ENCODE peak calls at places on chromosomes 7 and 10, in seven cellular contexts. S, C, B, J, G, D and X are unnamed samples.

GRCh38 chr10:53601260-53601875 is 828.8 kb upstream of the MBL2 start:
- DNase-seq in S (peak; percentile 63), C (peak; percentile 6), B (peak; percentile 14), J (peak; percentile 62), G (no peak), D (peak; percentile 60), X (no peak)

GRCh38 chr7:6271091-6271658 is 1.2 kb downstream of the CYTH3 start:
- DNase-seq in S (no peak), C (no peak), B (peak; percentile 79), J (peak; percentile 51), G (no peak), D (no peak), X (no peak)

GRCh38 chr10:113273151-113273876 is 279.5 kb upstream of the HABP2 start:
- DNase-seq in S (no peak), C (peak; percentile 38), B (no peak), J (peak; percentile 47), G (no peak), D (peak; percentile 45), X (no peak)

GRCh38 chr7:135253851-135254815 is 20.5 kb downstream of the STRA8 start:
- DNase-seq in S (no peak), C (peak; percentile 68), B (no peak), J (no peak), G (no peak), D (peak; percentile 48), X (peak; percentile 9)

GRCh38 chr7:76031964-76032363 is 15.8 kb downstream of the STYXL1 start:
- DNase-seq in S (no peak), C (no peak), B (no peak), J (no peak), G (no peak), D (no peak), X (no peak)

GRCh38 chr7:44541876-44542610 is 913 bp upstream of the NPC1L1 start:
- DNase-seq in S (no peak), C (no peak), B (peak; percentile 27), J (no peak), G (no peak), D (no peak), X (no peak)

GRCh38 chr7:40200791-40201190 is 66.0 kb downstream of the SUGCT start:
- DNase-seq in S (no peak), C (peak; percentile 84), B (no peak), J (no peak), G (no peak), D (no peak), X (no peak)

GRCh38 chr10:54284526-54285193 is 516.4 kb downstream of the PCDH15 start:
- DNase-seq in S (no peak), C (peak; percentile 36), B (no peak), J (no peak), G (no peak), D (no peak), X (no peak)

GRCh38 chr10:70455213-70455630 is 13.7 kb upstream of the NODAL start:
- DNase-seq in S (no peak), C (no peak), B (no peak), J (no peak), G (no peak), D (peak; percentile 99), X (no peak)

GRCh38 chr10:49552277-49552676 is 13.4 kb upstream of the ERCC6 start:
- DNase-seq in S (no peak), C (peak; percentile 88), B (no peak), J (no peak), G (no peak), D (no peak), X (no peak)

GRCh38 chr7:115910541-115911164 is 119.9 kb downstream of the TFEC start:
- DNase-seq in S (peak; percentile 68), C (peak; percentile 22), B (peak; percentile 1), J (peak; percentile 48), G (no peak), D (peak; percentile 47), X (no peak)

GRCh38 chr10:27344568-27345454 is 104.2 kb upstream of the ACBD5 start:
- DNase-seq in S (no peak), C (no peak), B (no peak), J (peak; percentile 12), G (peak; percentile 47), D (no peak), X (no peak)

GRCh38 chr10:102814456-102814871 is 22.7 kb downstream of the CYP17A1 start:
- DNase-seq in S (no peak), C (peak; percentile 66), B (no peak), J (no peak), G (no peak), D (no peak), X (no peak)
- H3K9ac ChIP-seq in S (no peak overlapping the region), C (peak overlapping the region; percentile 83), B (no peak overlapping the region), J (no peak overlapping the region), G (no peak overlapping the region), D (no peak overlapping the region), X (no peak overlapping the region)

DNA sequence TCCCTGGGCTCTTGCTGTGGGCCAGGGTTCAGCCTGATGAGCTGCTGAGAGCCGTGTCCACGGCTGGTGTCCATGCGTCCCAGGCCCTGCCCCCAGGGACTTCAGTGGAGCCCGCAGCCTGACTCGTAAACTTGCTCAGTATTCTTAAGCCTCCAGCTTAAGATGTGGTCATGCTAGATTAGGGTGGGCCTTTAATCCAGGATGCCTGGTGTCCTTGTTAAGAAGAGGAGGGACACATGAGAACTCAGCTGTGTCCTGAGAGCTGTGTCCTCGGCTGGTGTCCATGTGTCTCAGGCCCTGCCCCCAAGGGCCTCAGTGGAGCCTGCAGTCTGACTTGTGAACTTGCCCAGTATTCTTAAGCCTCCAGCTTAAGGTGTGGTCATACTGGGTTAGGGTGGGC is 23.0 kb downstream of the DOCK1 start:
- DNase-seq in S (no peak), C (no peak), B (no peak), J (no peak), G (no peak), D (no peak), X (no peak)
- H3K79me2 ChIP-seq in S (no peaks in the 10 kb centered on the region), C (peaks cover 90% of the 10 kb centered on the region), B (peaks cover 92% of the 10 kb centered on the region), J (peaks cover 87% of the 10 kb centered on the region), G (no peaks in the 10 kb centered on the region), D (peaks cover 56% of the 10 kb centered on the region), X (no peaks in the 10 kb centered on the region)

DNA sequence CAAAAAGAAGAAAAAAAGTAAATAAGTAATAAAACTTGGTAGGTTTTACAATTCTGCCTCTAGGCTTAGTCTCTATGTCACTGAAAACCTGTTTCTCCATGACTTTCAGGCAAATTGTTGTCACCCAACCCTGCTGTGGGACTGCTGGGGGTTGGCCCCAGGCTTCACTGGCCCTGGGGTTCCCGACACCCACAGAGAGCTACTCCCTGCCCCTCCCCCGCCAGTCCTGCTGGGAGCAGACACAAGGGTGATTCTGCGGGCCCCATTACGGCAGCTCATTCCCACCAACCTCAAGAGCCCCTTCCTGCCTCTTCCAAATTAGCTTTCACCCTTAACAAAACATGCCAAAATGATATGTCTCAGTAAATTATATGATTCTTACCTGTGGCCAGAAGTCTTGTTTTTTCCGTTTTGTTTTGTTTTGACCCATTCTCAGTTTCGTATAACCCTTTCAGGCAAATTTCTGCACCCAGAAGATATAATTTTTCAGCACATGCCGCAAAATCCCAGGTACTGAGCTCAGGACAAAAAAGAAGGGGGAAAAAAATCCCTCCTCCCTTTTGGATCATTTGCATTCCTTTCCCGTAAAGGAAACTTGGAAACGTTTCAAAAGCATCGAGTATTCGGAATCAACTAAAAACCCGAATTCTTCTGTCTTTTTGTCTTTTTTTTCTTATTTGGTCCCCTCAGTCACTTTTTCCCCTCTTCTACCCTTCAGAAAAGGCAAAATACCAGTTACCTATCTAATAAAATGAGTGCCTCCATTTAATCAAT is 27.8 kb downstream of the CHST15 start:
- DNase-seq in S (peak; percentile 63), C (no peak), B (no peak), J (peak; percentile 34), G (no peak), D (peak; percentile 38), X (no peak)
- H3K9ac ChIP-seq in S (peak overlapping the region; percentile 56), C (no peak overlapping the region), B (no peak overlapping the region), J (no peak overlapping the region), G (no peak overlapping the region), D (no peak overlapping the region), X (no peak overlapping the region)

GRCh38 chr7:148395990-148396716 is 194.4 kb upstream of the C7orf33 start:
- DNase-seq in S (no peak), C (no peak), B (peak; percentile 38), J (no peak), G (no peak), D (peak; percentile 81), X (no peak)
- H3K79me2 ChIP-seq in S (no peaks in the 10 kb centered on the region), C (no peaks in the 10 kb centered on the region), B (no peaks in the 10 kb centered on the region), J (peaks cover 100% of the 10 kb centered on the region), G (no peaks in the 10 kb centered on the region), D (peaks cover 17% of the 10 kb centered on the region), X (no peaks in the 10 kb centered on the region)

DNA sequence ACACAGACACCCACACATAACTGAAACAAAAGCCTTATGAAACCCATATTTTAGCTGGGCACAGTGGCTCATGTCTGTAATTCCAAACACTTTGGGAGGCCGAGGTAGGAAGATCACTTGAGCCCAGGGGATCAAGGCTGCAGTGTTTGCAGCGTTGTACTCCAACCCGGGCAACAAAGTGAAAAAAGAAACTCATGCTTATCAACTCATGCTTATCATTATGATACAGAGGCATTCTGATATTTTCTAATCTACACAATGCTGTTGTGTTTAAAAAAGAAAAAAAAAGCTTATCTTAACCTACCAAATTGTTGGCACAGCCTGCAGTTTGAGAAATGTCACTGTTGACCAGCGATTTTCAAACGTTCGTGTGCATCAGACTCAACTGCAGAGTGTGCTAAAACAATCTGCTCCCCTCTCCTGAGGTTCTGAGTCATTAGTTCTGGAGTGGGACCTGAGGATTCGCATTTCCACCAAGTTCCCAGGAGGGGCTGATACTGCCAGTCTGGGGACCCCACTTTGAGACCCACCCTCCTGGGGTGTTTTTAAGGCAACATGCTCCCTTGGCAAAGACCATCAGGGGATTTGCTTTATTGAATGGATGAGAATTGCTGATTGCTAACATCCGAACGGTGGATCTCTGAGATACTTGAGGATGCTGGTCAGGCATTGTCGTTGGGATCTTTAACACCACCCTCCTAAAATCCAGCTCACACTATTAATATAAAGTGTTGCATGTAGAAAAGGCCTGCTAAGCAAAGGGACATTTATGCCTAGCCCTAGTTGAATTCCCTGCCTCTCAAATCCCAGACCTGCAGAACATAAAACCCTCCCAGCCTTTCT is 16.2 kb downstream of the CHST3 start:
- DNase-seq in S (no peak), C (peak; percentile 67), B (peak; percentile 24), J (no peak), G (no peak), D (no peak), X (no peak)
- H3K9ac ChIP-seq in S (no peak overlapping the region), C (peak overlapping the region; percentile 10), B (no peak overlapping the region), J (no peak overlapping the region), G (no peak overlapping the region), D (no peak overlapping the region), X (no peak overlapping the region)

GRCh38 chr10:82505009-82505408 is 630.0 kb downstream of the NRG3 start:
- DNase-seq in S (peak; percentile 81), C (no peak), B (no peak), J (no peak), G (no peak), D (no peak), X (no peak)
- H3K79me2 ChIP-seq in S (no peaks in the 10 kb centered on the region), C (no peaks in the 10 kb centered on the region), B (no peaks in the 10 kb centered on the region), J (no peaks in the 10 kb centered on the region), G (no peaks in the 10 kb centered on the region), D (no peaks in the 10 kb centered on the region), X (no peaks in the 10 kb centered on the region)

DNA sequence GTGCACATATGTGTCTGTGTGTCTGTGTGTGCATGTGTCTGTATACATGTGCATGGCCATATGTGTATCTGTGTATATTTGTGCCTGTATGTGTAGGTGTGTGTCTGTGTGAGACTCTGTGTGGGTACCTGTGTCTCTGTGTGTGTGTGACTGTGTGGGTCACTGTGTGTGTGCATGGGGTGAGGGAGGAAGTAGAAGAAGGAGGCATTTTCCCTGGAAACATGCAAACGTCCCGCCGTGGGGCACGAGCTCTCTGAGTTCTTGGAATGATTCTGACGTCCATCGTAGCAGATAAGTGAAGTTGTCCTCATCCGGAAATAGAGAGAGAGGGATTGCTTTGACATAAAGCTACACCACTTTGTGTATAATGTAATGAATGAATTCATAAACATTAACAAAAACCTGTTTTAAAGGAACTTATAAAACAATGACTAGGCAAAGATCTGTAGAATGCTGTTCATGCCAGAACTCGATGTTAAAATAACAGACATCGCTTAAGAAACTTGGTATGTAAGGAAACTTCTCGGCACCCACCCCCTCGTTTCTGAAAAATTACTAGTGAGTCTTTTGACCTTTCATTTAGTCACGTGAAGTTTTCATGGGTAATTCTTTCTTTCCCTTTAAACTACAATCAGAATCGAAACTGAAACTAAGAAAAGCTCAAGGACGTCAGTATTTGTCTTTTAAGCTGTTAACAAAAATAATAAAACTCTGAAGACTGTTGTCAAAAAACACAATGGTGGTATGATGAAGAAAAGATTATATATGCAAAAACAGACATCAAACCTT is 43.6 kb upstream of the KLF6 start:
- DNase-seq in S (peak; percentile 85), C (peak; percentile 73), B (no peak), J (no peak), G (no peak), D (no peak), X (peak; percentile 40)
- H3K9ac ChIP-seq in S (no peak overlapping the region), C (peak overlapping the region; percentile 54), B (peak overlapping the region; percentile 23), J (no peak overlapping the region), G (no peak overlapping the region), D (no peak overlapping the region), X (peak overlapping the region; percentile 46)